ENCODE peak calls at places on chromosomes 4 and X, in four cellular contexts. S is SK-N-SH, J is K562, H is H1. O is an unnamed sample.

GRCh38 chrX:118117069-118117405 is 427 bp upstream of the KLHL13 start:
- DNase-seq in S (no peak), J (no peak), H (no peak), O (no peak)

GRCh38 chrX:15744181-15744867 is 6.3 kb downstream of the CA5B start:
- DNase-seq in S (no peak), J (no peak), H (no peak), O (no peak)

GRCh38 chrX:40755291-40756249 is 20.2 kb upstream of the MED14 start:
- DNase-seq in S (no peak), J (no peak), H (no peak), O (no peak)

GRCh38 chrX:1239681-1240142 is 27.3 kb upstream of the CRLF2 start:
- DNase-seq in S (no peak), J (no peak), H (no peak), O (peak; percentile 68)

GRCh38 chr4:47373174-47373573 is 90.3 kb downstream of the COMMD8 start:
- DNase-seq in S (no peak), J (no peak), H (no peak), O (no peak)

GRCh38 chrX:40169193-40170086 is 71.7 kb upstream of the BCOR start:
- DNase-seq in S (peak; percentile 83), J (peak; percentile 62), H (peak; percentile 75), O (no peak)

GRCh38 chrX:153964105-153964504 is 7.5 kb downstream of the HCFC1 start:
- DNase-seq in S (no peak), J (no peak), H (no peak), O (no peak)

GRCh38 chr4:40240040-40240653 is 43.3 kb downstream of the RHOH start:
- DNase-seq in S (no peak), J (no peak), H (no peak), O (no peak)

GRCh38 chrX:44459501-44459900 is 83.2 kb downstream of the FUNDC1 start:
- DNase-seq in S (no peak), J (no peak), H (no peak), O (no peak)

GRCh38 chr4:154124539-154125255 is 335.8 kb upstream of the SFRP2 start:
- DNase-seq in S (no peak), J (no peak), H (no peak), O (no peak)

GRCh38 chrX:155027509-155028066 is 944 bp downstream of the FUNDC2 start:
- DNase-seq in S (no peak), J (no peak), H (no peak), O (no peak)

GRCh38 chrX:54352677-54353076 is 5.2 kb downstream of the WNK3 start:
- DNase-seq in S (no peak), J (no peak), H (no peak), O (no peak)

GRCh38 chrX:130015181-130015580 is 32.7 kb downstream of the BCORL1 start:
- DNase-seq in S (no peak), J (no peak), H (no peak), O (no peak)

GRCh38 chr4:49032440-49033161 is 46.5 kb downstream of the CWH43 start:
- DNase-seq in S (peak; percentile 27), J (peak; percentile 28), H (no peak), O (no peak)

GRCh38 chrX:133698298-133698697 is 283.0 kb upstream of the GPC4 start:
- DNase-seq in S (peak; percentile 10), J (no peak), H (no peak), O (no peak)

GRCh38 chrX:43953218-43953617 is 20.0 kb downstream of the NDP start:
- DNase-seq in S (no peak), J (no peak), H (no peak), O (no peak)

GRCh38 chr4:156516698-156517097 is 454.9 kb downstream of the PDGFC start:
- DNase-seq in S (no peak), J (no peak), H (no peak), O (no peak)

GRCh38 chrX:122941801-122942200 is 242.3 kb upstream of the GRIA3 start:
- DNase-seq in S (no peak), J (no peak), H (no peak), O (no peak)

GRCh38 chr4:151801547-151802516 is 41.0 kb upstream of the GATB start:
- DNase-seq in S (peak; percentile 59), J (peak; percentile 69), H (no peak), O (no peak)

GRCh38 chr4:152534541-152535231 is 1.2 kb downstream of the FBXW7 start:
- DNase-seq in S (peak; percentile 52), J (peak; percentile 25), H (no peak), O (no peak)

DNA sequence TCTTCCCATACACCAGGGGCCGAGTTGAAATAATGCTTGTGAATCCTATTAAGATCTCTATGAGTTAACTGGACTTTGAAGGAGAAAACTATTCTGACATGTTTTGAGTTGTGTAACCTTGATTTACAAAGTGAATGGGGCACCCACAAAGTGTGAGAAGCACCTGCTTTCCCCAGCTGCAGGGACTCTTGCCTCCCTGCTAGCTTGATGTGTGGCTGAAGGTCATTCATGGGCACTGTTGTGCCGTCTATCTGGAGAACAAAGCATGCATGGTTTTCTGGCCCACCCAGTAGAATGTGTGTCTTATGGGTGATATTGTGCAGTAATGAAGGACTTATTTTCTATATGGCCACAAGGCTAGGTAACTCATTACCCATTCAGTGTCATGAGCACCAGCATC is 53.1 kb downstream of the TSPAN7 start:
- DNase-seq in S (no peak), J (no peak), H (no peak), O (no peak)
- TF ChIP-seq RAD21 in S (no peak), J (no peak), H (no peak), O (no peak)

GRCh38 chr4:172662113-172662512 is 506.5 kb upstream of the GALNT7 start:
- DNase-seq in S (no peak), J (no peak), H (no peak), O (no peak)

GRCh38 chr4:172666711-172667368 is 501.8 kb upstream of the GALNT7 start:
- DNase-seq in S (no peak), J (no peak), H (no peak), O (no peak)
- TF ChIP-seq CTCF in S (no peak), J (peak; percentile 29), H (peak; percentile 54), O (peak; percentile 38)

GRCh38 chr4:126790633-126791032 is 842.1 kb upstream of the INTU start:
- DNase-seq in S (no peak), J (no peak), H (no peak), O (no peak)
- TF ChIP-seq NRF1 in S (no peak), J (no peak), H (no peak), O (no peak)

GRCh38 chrX:126141014-126141413 is 25.1 kb downstream of the DCAF12L2 start:
- DNase-seq in S (no peak), J (no peak), H (no peak), O (no peak)
- TF ChIP-seq RAD21 in S (no peak), J (no peak), H (peak; percentile 54), O (no peak)

DNA sequence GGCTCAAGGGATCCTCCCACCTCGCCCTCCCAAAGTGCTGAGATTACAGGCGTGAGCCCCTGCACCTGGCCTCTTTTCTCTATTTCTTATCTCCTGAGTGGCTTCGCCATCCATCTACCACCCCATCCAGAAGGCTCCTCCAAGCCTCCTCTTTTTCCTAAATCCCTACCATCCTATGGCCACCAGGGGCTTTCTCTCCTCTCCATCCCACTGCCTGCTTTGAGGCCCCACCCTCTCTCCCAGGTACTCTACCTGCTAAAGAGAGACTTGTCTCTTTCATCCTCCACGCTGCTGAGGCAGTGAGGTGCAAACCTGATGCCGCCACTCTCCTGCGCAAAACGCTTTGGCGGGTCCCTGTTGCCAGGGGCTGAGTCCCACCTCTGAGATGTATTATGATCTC is 7.0 kb downstream of the RS1 start:
- DNase-seq in S (no peak), J (no peak), H (no peak), O (no peak)
- TF ChIP-seq CTCF in S (peak; percentile 16), J (no peak), H (peak; percentile 55), O (no peak)